ENCODE peak calls at places on chromosome 9, in nine cellular contexts. One of them, this sample, is unnamed.

GRCh38 chr9:36748322-36748899 is 175.7 kb downstream of the MELK start:
- DNase-seq in HCEC 1CT: no peak
- DNase-seq in NCI-H2081: no peak
- DNase-seq in prostate gland: no peak
- DNase-seq in activated effector memory CD4-positive, alpha-beta T cell treated with Interleukin-2 at 50 U/mL for 16 hours: no peak
- DNase-seq in progenitor cell of endocrine pancreas: peak; percentile 73
- DNase-seq in NK-92 treated with Interleukin-12 subunit alpha and Interleukin-12 subunit beta, amount 100 ng/mL, for 24 hours: no peak
- DNase-seq in HuH-7: peak; percentile 90
- DNase-seq in Ammon's horn: no peak
- DNase-seq in this sample: no peak

GRCh38 chr9:126454250-126454649 is 127.6 kb downstream of the MVB12B start:
- DNase-seq in HCEC 1CT: no peak
- DNase-seq in NCI-H2081: no peak
- DNase-seq in prostate gland: no peak
- DNase-seq in activated effector memory CD4-positive, alpha-beta T cell treated with Interleukin-2 at 50 U/mL for 16 hours: no peak
- DNase-seq in progenitor cell of endocrine pancreas: no peak
- DNase-seq in NK-92 treated with Interleukin-12 subunit alpha and Interleukin-12 subunit beta, amount 100 ng/mL, for 24 hours: no peak
- DNase-seq in HuH-7: no peak
- DNase-seq in Ammon's horn: no peak
- DNase-seq in this sample: no peak

GRCh38 chr9:134635431-134636141 is 6.0 kb upstream of the COL5A1 start:
- DNase-seq in HCEC 1CT: no peak
- DNase-seq in NCI-H2081: no peak
- DNase-seq in prostate gland: no peak
- DNase-seq in activated effector memory CD4-positive, alpha-beta T cell treated with Interleukin-2 at 50 U/mL for 16 hours: no peak
- DNase-seq in progenitor cell of endocrine pancreas: no peak
- DNase-seq in NK-92 treated with Interleukin-12 subunit alpha and Interleukin-12 subunit beta, amount 100 ng/mL, for 24 hours: no peak
- DNase-seq in HuH-7: no peak
- DNase-seq in Ammon's horn: no peak
- DNase-seq in this sample: no peak

GRCh38 chr9:95333426-95333825 is 15.9 kb upstream of the FANCC start:
- DNase-seq in HCEC 1CT: no peak
- DNase-seq in NCI-H2081: no peak
- DNase-seq in prostate gland: no peak
- DNase-seq in activated effector memory CD4-positive, alpha-beta T cell treated with Interleukin-2 at 50 U/mL for 16 hours: no peak
- DNase-seq in progenitor cell of endocrine pancreas: no peak
- DNase-seq in NK-92 treated with Interleukin-12 subunit alpha and Interleukin-12 subunit beta, amount 100 ng/mL, for 24 hours: no peak
- DNase-seq in HuH-7: no peak
- DNase-seq in Ammon's horn: no peak
- DNase-seq in this sample: no peak

GRCh38 chr9:26504057-26504456 is 388.5 kb downstream of the CAAP1 start:
- DNase-seq in HCEC 1CT: no peak
- DNase-seq in NCI-H2081: no peak
- DNase-seq in prostate gland: no peak
- DNase-seq in activated effector memory CD4-positive, alpha-beta T cell treated with Interleukin-2 at 50 U/mL for 16 hours: no peak
- DNase-seq in progenitor cell of endocrine pancreas: no peak
- DNase-seq in NK-92 treated with Interleukin-12 subunit alpha and Interleukin-12 subunit beta, amount 100 ng/mL, for 24 hours: no peak
- DNase-seq in HuH-7: no peak
- DNase-seq in Ammon's horn: no peak
- DNase-seq in this sample: no peak

GRCh38 chr9:694499-695154 is 146.9 kb upstream of the DMRT1 start:
- DNase-seq in HCEC 1CT: peak; percentile 93
- DNase-seq in NCI-H2081: no peak
- DNase-seq in prostate gland: no peak
- DNase-seq in activated effector memory CD4-positive, alpha-beta T cell treated with Interleukin-2 at 50 U/mL for 16 hours: no peak
- DNase-seq in progenitor cell of endocrine pancreas: no peak
- DNase-seq in NK-92 treated with Interleukin-12 subunit alpha and Interleukin-12 subunit beta, amount 100 ng/mL, for 24 hours: no peak
- DNase-seq in HuH-7: no peak
- DNase-seq in Ammon's horn: peak; percentile 91
- DNase-seq in this sample: peak; percentile 68

GRCh38 chr9:37902804-37903580 is 935 bp downstream of the SLC25A51 start:
- DNase-seq in HCEC 1CT: peak; percentile 55
- DNase-seq in NCI-H2081: no peak
- DNase-seq in prostate gland: no peak
- DNase-seq in activated effector memory CD4-positive, alpha-beta T cell treated with Interleukin-2 at 50 U/mL for 16 hours: no peak
- DNase-seq in progenitor cell of endocrine pancreas: no peak
- DNase-seq in NK-92 treated with Interleukin-12 subunit alpha and Interleukin-12 subunit beta, amount 100 ng/mL, for 24 hours: no peak
- DNase-seq in HuH-7: no peak
- DNase-seq in Ammon's horn: no peak
- DNase-seq in this sample: no peak

GRCh38 chr9:129451669-129452068 is 169.2 kb downstream of the C9orf50 start:
- DNase-seq in HCEC 1CT: no peak
- DNase-seq in NCI-H2081: no peak
- DNase-seq in prostate gland: no peak
- DNase-seq in activated effector memory CD4-positive, alpha-beta T cell treated with Interleukin-2 at 50 U/mL for 16 hours: no peak
- DNase-seq in progenitor cell of endocrine pancreas: no peak
- DNase-seq in NK-92 treated with Interleukin-12 subunit alpha and Interleukin-12 subunit beta, amount 100 ng/mL, for 24 hours: no peak
- DNase-seq in HuH-7: no peak
- DNase-seq in Ammon's horn: no peak
- DNase-seq in this sample: no peak

GRCh38 chr9:89038354-89039091 is 47.3 kb downstream of the S1PR3 start:
- DNase-seq in HCEC 1CT: peak; percentile 85
- DNase-seq in NCI-H2081: no peak
- DNase-seq in prostate gland: no peak
- DNase-seq in activated effector memory CD4-positive, alpha-beta T cell treated with Interleukin-2 at 50 U/mL for 16 hours: no peak
- DNase-seq in progenitor cell of endocrine pancreas: no peak
- DNase-seq in NK-92 treated with Interleukin-12 subunit alpha and Interleukin-12 subunit beta, amount 100 ng/mL, for 24 hours: no peak
- DNase-seq in HuH-7: no peak
- DNase-seq in Ammon's horn: peak; percentile 89
- DNase-seq in this sample: peak; percentile 69

GRCh38 chr9:99118782-99119466 is 14.0 kb downstream of the TGFBR1 start:
- DNase-seq in HCEC 1CT: no peak
- DNase-seq in NCI-H2081: no peak
- DNase-seq in prostate gland: no peak
- DNase-seq in activated effector memory CD4-positive, alpha-beta T cell treated with Interleukin-2 at 50 U/mL for 16 hours: peak; percentile 48
- DNase-seq in progenitor cell of endocrine pancreas: no peak
- DNase-seq in NK-92 treated with Interleukin-12 subunit alpha and Interleukin-12 subunit beta, amount 100 ng/mL, for 24 hours: peak; percentile 23
- DNase-seq in HuH-7: no peak
- DNase-seq in Ammon's horn: peak; percentile 17
- DNase-seq in this sample: no peak

GRCh38 chr9:69785757-69786156 is 25.9 kb upstream of the PTAR1 start:
- DNase-seq in HCEC 1CT: peak; percentile 42
- DNase-seq in NCI-H2081: no peak
- DNase-seq in prostate gland: no peak
- DNase-seq in activated effector memory CD4-positive, alpha-beta T cell treated with Interleukin-2 at 50 U/mL for 16 hours: no peak
- DNase-seq in progenitor cell of endocrine pancreas: no peak
- DNase-seq in NK-92 treated with Interleukin-12 subunit alpha and Interleukin-12 subunit beta, amount 100 ng/mL, for 24 hours: no peak
- DNase-seq in HuH-7: peak; percentile 10
- DNase-seq in Ammon's horn: no peak
- DNase-seq in this sample: no peak

GRCh38 chr9:109861499-109861898 is 81.5 kb downstream of the PALM2AKAP2 start:
- DNase-seq in HCEC 1CT: no peak
- DNase-seq in NCI-H2081: no peak
- DNase-seq in prostate gland: no peak
- DNase-seq in activated effector memory CD4-positive, alpha-beta T cell treated with Interleukin-2 at 50 U/mL for 16 hours: no peak
- DNase-seq in progenitor cell of endocrine pancreas: no peak
- DNase-seq in NK-92 treated with Interleukin-12 subunit alpha and Interleukin-12 subunit beta, amount 100 ng/mL, for 24 hours: no peak
- DNase-seq in HuH-7: no peak
- DNase-seq in Ammon's horn: peak; percentile 42
- DNase-seq in this sample: no peak

This sample was measured in anterior cingulate cortex.